ENCODE peak calls at places on chromosomes 12 and 14, in nine cellular contexts. K is cardiac muscle cell, Z is upper lobe of right lung, W is astrocyte, Q is mucosa of descending colon, F is neural crest cell, H is omental fat pad, Y is hepatocyte, U is AG10803. A is an unnamed sample.

GRCh38 chr12:104499207-104499606 is 42.5 kb downstream of the CHST11 start:
- DNase-seq in K (no peak), Z (no peak), W (no peak), Q (no peak), F (no peak), H (no peak), Y (no peak), U (no peak), A (no peak)

GRCh38 chr14:97219356-97220017 is 422.3 kb downstream of the VRK1 start:
- DNase-seq in K (no peak), Z (no peak), W (no peak), Q (no peak), F (no peak), H (no peak), Y (no peak), U (no peak), A (no peak)

GRCh38 chr14:101121399-101122113 is 218.0 kb upstream of the RTL1 start:
- DNase-seq in K (no peak), Z (no peak), W (no peak), Q (peak), F (no peak), H (peak), Y (no peak), U (no peak), A (no peak)

GRCh38 chr12:107134558-107134957 is 41.2 kb upstream of the CRY1 start:
- DNase-seq in K (no peak), Z (no peak), W (no peak), Q (no peak), F (no peak), H (no peak), Y (peak), U (no peak), A (no peak)

GRCh38 chr12:49587174-49587908 is 18.1 kb downstream of the FAM186B start:
- DNase-seq in K (no peak), Z (no peak), W (no peak), Q (no peak), F (no peak), H (no peak), Y (no peak), U (no peak), A (no peak)

GRCh38 chr12:14948672-14949071 is 10.3 kb upstream of the ERP27 start:
- DNase-seq in K (peak), Z (no peak), W (peak), Q (no peak), F (no peak), H (no peak), Y (peak), U (peak), A (no peak)

GRCh38 chr12:209246-209645 is 4.7 kb downstream of the SLC6A12 start:
- DNase-seq in K (no peak), Z (no peak), W (no peak), Q (no peak), F (no peak), H (no peak), Y (no peak), U (no peak), A (no peak)

GRCh38 chr14:33026850-33027420 is 88.3 kb downstream of the NPAS3 start:
- DNase-seq in K (no peak), Z (no peak), W (peak), Q (no peak), F (peak), H (no peak), Y (no peak), U (peak), A (no peak)

GRCh38 chr12:124909831-124910560 is 4.5 kb downstream of the UBC start:
- DNase-seq in K (no peak), Z (no peak), W (peak), Q (no peak), F (no peak), H (no peak), Y (peak), U (no peak), A (no peak)

GRCh38 chr12:72444125-72444524 is 172.0 kb downstream of the TRHDE start:
- DNase-seq in K (no peak), Z (no peak), W (no peak), Q (no peak), F (no peak), H (no peak), Y (no peak), U (no peak), A (no peak)

GRCh38 chr12:109910969-109911348 is 10.9 kb downstream of the TCHP start:
- DNase-seq in K (no peak), Z (no peak), W (peak), Q (no peak), F (peak), H (no peak), Y (peak), U (peak), A (no peak)

GRCh38 chr14:92928961-92929688 is 6.2 kb downstream of the CHGA start:
- DNase-seq in K (no peak), Z (peak), W (no peak), Q (no peak), F (no peak), H (no peak), Y (no peak), U (no peak), A (no peak)

GRCh38 chr14:68627868-68628604 is 164.8 kb downstream of the ZFP36L1 start:
- DNase-seq in K (no peak), Z (peak), W (no peak), Q (peak), F (peak), H (no peak), Y (peak), U (no peak), A (peak)

GRCh38 chr12:57603758-57604453 is 718 bp upstream of the DTX3 start:
- DNase-seq in K (no peak), Z (no peak), W (peak), Q (no peak), F (no peak), H (no peak), Y (peak), U (peak), A (no peak)

GRCh38 chr12:128783129-128783574 is 40.6 kb downstream of the SLC15A4 start:
- DNase-seq in K (no peak), Z (peak), W (peak), Q (no peak), F (no peak), H (no peak), Y (no peak), U (peak), A (no peak)

GRCh38 chr14:35875296-35875695 is 49.2 kb downstream of the BRMS1L start:
- DNase-seq in K (no peak), Z (no peak), W (no peak), Q (no peak), F (no peak), H (no peak), Y (no peak), U (no peak), A (no peak)

GRCh38 chr12:52337054-52337453 is 15.9 kb upstream of the KRT83 start:
- DNase-seq in K (no peak), Z (no peak), W (peak), Q (no peak), F (no peak), H (no peak), Y (no peak), U (no peak), A (no peak)

GRCh38 chr12:132610051-132610759 is at the start of gene LRCOL1:
- DNase-seq in K (no peak), Z (peak), W (peak), Q (peak), F (no peak), H (no peak), Y (no peak), U (peak), A (no peak)

GRCh38 chr12:101794574-101794973 is 36.2 kb downstream of the GNPTAB start:
- DNase-seq in K (no peak), Z (no peak), W (no peak), Q (no peak), F (no peak), H (no peak), Y (no peak), U (no peak), A (no peak)

GRCh38 chr12:5032821-5033220 is 10.9 kb upstream of the KCNA5 start:
- DNase-seq in K (no peak), Z (no peak), W (no peak), Q (no peak), F (no peak), H (no peak), Y (no peak), U (no peak), A (no peak)

GRCh38 chr14:105473033-105473676 is 1.5 kb upstream of the CRIP2 start:
- DNase-seq in K (no peak), Z (no peak), W (no peak), Q (no peak), F (no peak), H (no peak), Y (no peak), U (no peak), A (no peak)

GRCh38 chr14:61581955-61582615 is 113.2 kb upstream of the HIF1A start:
- DNase-seq in K (no peak), Z (no peak), W (peak), Q (no peak), F (no peak), H (no peak), Y (no peak), U (peak), A (no peak)

GRCh38 chr12:2344892-2345291 is 292.1 kb downstream of the CACNA1C start:
- DNase-seq in K (no peak), Z (no peak), W (no peak), Q (no peak), F (no peak), H (no peak), Y (no peak), U (peak), A (no peak)

DNA sequence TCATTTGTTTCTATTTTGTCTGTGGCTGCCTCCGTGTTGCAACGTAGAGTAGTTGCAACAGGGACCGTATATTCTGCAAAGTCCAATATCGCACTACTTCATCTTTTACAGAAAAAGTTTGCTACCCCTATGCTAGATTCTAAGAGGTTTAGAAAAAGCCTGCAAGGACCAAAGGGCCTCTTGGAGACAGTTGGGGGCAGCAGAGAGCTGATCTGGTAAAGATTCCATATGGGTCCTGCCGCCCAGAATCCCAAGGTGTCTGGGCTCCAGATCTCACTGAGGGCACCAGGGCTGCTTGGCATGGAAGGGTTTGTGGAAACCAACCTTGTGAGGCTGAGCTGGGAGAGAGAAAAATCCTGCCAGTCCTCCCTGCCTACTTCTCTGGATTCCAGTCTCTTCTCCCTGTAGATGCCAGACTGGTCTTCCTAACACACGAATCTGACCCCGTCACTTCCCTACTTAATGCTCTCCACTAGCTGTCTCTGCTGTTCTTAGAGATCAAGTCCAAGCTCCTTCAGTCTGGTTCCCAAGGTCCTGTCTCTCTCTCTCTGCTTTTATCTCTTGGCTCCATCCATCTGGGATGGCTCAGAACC is 74.6 kb downstream of the GLRX5 start:
- DNase-seq in K (peak), Z (no peak), W (no peak), Q (no peak), F (peak), H (no peak), Y (peak), U (peak), A (no peak)
- TF ChIP-seq CTCF in K (peak), Z (peak), W (peak), Q (no peak), F (peak), H (no peak), Y (peak), U (peak), A (peak)

GRCh38 chr14:59189281-59189821 is 884 bp downstream of the DAAM1 start:
- DNase-seq in K (peak), Z (peak), W (peak), Q (peak), F (peak), H (no peak), Y (peak), U (no peak), A (peak)
- TF ChIP-seq CTCF in K (peak), Z (no peak), W (no peak), Q (no peak), F (no peak), H (no peak), Y (no peak), U (peak), A (no peak)

GRCh38 chr12:76457818-76458217 is 101.8 kb downstream of the OSBPL8 start:
- DNase-seq in K (no peak), Z (no peak), W (no peak), Q (no peak), F (no peak), H (no peak), Y (no peak), U (no peak), A (no peak)

GRCh38 chr12:76460807-76461206 is 98.8 kb downstream of the OSBPL8 start:
- DNase-seq in K (no peak), Z (no peak), W (no peak), Q (no peak), F (no peak), H (no peak), Y (no peak), U (peak), A (no peak)

GRCh38 chr12:76457010-76457409 is 102.6 kb downstream of the OSBPL8 start:
- DNase-seq in K (no peak), Z (no peak), W (no peak), Q (no peak), F (no peak), H (no peak), Y (no peak), U (no peak), A (no peak)

GRCh38 chr12:76451528-76451927 is 103.3 kb upstream of the BBS10 start:
- DNase-seq in K (no peak), Z (no peak), W (no peak), Q (no peak), F (no peak), H (no peak), Y (no peak), U (no peak), A (no peak)

DNA sequence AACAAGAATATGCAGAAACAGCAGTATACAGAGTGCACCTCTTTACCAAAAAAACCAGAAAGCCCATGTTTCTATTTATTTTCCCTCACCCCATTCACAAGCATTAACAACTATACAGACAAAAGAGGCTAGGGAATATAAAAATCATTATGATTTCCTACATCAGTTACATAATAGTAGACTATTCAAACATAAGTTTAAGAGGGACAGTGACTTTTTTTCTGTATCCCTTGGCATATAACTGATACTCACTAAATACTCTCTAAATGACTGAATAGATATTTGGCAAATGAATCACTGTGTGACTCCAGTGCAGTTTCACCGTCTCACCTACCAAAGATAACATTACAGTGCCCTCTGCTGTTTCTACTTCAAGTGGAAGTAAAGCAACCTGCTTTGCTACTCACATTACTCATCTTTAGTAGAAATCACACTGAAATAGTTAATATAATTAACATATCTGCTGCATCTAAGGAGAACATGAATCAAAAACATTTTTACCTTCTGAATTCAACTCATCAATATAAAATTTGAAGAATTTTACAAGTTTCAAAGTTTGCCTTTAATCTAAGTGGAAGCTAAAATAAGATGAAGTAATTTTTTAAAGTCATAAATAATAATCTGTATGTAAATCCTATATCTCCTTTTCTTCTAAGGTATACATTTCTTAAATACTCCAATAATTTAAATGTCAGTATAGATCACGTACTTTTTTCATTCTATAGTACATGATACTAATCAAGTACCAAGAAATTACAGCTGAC is 103.8 kb downstream of the OSBPL8 start:
- DNase-seq in K (peak), Z (no peak), W (peak), Q (no peak), F (no peak), H (no peak), Y (peak), U (peak), A (no peak)
- TF ChIP-seq CTCF in K (peak), Z (peak), W (peak), Q (no peak), F (peak), H (no peak), Y (peak), U (peak), A (peak)

GRCh38 chr12:90253674-90254181 is 545.1 kb upstream of the ATP2B1 start:
- DNase-seq in K (peak), Z (peak), W (peak), Q (peak), F (no peak), H (no peak), Y (peak), U (peak), A (no peak)
- TF ChIP-seq CTCF in K (peak), Z (peak), W (peak), Q (no peak), F (no peak), H (no peak), Y (peak), U (peak), A (no peak)